ENCODE peak calls at places on chromosomes 5 and 9, in five cellular contexts. J, Y, G, F and P are unnamed samples.

GRCh38 chr5:93250431-93250830 is 330.6 kb downstream of the NR2F1-AS1 start:
- DNase-seq in J (peak), Y (no peak), G (no peak), F (no peak), P (no peak)

GRCh38 chr9:95516736-95517558 is at the start of gene PTCH1:
- DNase-seq in J (peak), Y (peak), G (peak), F (peak), P (no peak)

GRCh38 chr5:98365126-98365525 is 408.3 kb upstream of the RGMB start:
- DNase-seq in J (no peak), Y (no peak), G (peak), F (no peak), P (no peak)

GRCh38 chr5:54088081-54088480 is 222.3 kb downstream of the ARL15 start:
- DNase-seq in J (peak), Y (no peak), G (no peak), F (peak), P (no peak)

GRCh38 chr5:31366941-31367340 is 165.0 kb downstream of the DROSHA start:
- DNase-seq in J (no peak), Y (no peak), G (no peak), F (no peak), P (no peak)

GRCh38 chr5:14922456-14922855 is 50.9 kb upstream of the ANKH start:
- DNase-seq in J (no peak), Y (no peak), G (no peak), F (no peak), P (no peak)

GRCh38 chr5:173598686-173599085 is 17.8 kb downstream of the BOD1 start:
- DNase-seq in J (no peak), Y (no peak), G (no peak), F (no peak), P (no peak)

GRCh38 chr5:82176115-82176514 is 102.0 kb downstream of the RPS23 start:
- DNase-seq in J (no peak), Y (no peak), G (no peak), F (no peak), P (no peak)

GRCh38 chr5:81694726-81695125 is 56.2 kb downstream of the SSBP2 start:
- DNase-seq in J (no peak), Y (no peak), G (no peak), F (no peak), P (no peak)

GRCh38 chr9:96418920-96419690 is 935 bp upstream of the ZNF367 start:
- DNase-seq in J (peak), Y (peak), G (peak), F (peak), P (peak)

GRCh38 chr9:109307380-109308240 is 13.2 kb downstream of the EPB41L4B start:
- DNase-seq in J (no peak), Y (no peak), G (peak), F (no peak), P (no peak)

GRCh38 chr5:34991486-34992238 is 56.1 kb downstream of the AGXT2 start:
- DNase-seq in J (no peak), Y (no peak), G (no peak), F (no peak), P (no peak)

GRCh38 chr5:157172408-157172807 is 6.3 kb upstream of the GARIN3 start:
- DNase-seq in J (no peak), Y (no peak), G (no peak), F (no peak), P (no peak)

GRCh38 chr9:14616188-14616982 is 76.8 kb downstream of the ZDHHC21 start:
- DNase-seq in J (peak), Y (no peak), G (no peak), F (peak), P (no peak)

GRCh38 chr9:76687861-76688374 is 76.3 kb upstream of the PCA3 start:
- DNase-seq in J (peak), Y (no peak), G (peak), F (no peak), P (no peak)

GRCh38 chr5:55852503-55852902 is 1.3 kb downstream of the IL31RA start:
- DNase-seq in J (no peak), Y (no peak), G (no peak), F (no peak), P (no peak)

DNA sequence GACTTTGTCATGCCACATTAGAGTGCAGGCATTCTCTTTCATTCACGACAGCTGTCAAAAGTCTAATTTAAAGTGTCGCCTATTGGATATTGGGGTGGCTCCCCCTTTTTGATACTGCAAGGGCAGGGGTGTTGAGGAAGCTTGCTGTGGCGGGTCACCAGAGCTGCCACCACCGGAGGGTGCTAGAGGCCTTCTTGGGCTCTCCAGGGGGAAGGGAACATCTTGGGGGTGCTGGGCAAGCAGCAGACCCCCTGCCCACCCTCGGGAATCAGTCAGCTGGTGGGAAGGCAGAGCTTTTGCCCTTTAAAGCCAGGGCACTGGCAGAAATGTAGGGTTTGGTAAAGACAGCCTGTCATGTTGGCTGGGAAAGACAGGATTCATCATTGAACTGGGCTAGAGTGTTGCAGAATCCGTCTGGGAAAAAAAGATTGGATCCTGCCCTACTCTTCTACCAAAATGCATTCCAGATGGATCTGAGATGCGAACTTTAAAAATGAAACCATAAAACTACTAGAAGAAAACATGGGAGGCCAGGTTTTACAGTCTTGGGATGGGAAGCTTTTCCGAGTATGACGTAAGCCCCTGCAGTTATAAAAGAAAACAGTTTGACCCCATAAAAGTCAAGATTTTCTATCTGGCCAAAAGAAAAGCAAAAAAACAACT is 22.3 kb downstream of the COL5A1 start:
- DNase-seq in J (no peak), Y (peak), G (no peak), F (no peak), P (no peak)
- TF ChIP-seq POLR2AphosphoS5 in J (no peak), Y (no peak), G (no peak), F (no peak), P (no peak)

DNA sequence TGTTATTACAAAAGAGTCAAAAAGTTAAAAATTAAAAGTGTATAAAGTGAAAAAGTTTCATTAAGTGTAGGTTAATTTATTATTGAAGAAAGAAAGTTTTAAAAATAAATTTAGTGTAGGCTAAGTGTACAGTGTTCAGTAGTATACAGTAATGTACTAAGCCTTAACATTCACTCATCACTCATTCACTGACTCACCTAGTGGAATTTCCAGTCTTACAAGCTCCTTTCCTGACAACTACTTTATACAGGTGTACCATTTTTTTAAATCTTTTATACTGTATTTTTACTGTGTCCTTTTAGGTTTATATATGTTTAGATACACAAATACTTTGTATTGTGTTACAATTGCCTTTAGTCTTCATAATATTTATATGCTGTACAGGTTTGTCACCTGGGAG is 530.2 kb upstream of the FAM174A start:
- DNase-seq in J (no peak), Y (no peak), G (no peak), F (no peak), P (no peak)
- TF ChIP-seq POLR2AphosphoS5 in J (no peak), Y (no peak), G (no peak), F (no peak), P (no peak)

DNA sequence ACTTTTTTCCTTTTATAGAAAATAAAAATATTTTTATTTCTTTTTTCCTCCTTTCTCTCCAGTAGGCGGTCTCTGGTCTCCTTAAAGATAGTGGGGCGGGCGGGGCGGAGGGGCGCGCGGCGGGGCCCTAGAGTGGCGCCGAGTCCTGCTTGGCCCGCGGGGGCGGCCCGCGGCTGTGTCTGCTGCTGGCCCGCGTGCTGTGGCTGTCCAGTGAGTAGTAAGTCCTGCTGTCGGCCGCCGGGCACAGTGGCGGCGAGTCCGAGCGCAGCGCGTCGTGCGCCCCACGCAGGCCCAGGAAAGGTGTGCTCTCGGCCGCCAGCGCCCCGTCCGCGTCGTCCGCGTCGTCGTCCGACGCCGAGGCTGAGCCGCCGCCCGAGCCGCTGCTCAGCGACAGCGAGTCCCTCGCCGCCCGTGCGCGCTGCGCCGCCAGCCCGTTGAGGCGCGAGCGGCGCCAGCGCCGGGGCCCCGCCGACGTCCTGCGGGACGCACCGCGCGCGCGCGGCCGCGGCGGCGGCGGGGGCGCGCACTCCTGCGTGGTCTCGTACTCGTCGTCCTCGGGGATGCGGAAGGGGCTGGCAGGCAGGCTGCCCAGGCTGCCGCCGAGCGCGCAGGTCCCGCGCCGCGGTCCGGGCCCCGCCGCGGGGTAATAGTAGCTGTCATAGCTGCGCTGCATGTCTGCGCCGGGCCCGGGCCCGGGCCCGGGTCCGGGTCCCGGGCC is 52.3 kb downstream of the PSD2 start:
- DNase-seq in J (peak), Y (peak), G (peak), F (peak), P (peak)
- TF ChIP-seq POLR2AphosphoS5 in J (peak), Y (no peak), G (no peak), F (no peak), P (no peak)

GRCh38 chr5:77896338-77896737 is 120.2 kb upstream of the TBCA start:
- DNase-seq in J (no peak), Y (no peak), G (no peak), F (no peak), P (no peak)

GRCh38 chr5:77892061-77893010 is 116.2 kb upstream of the TBCA start:
- DNase-seq in J (no peak), Y (no peak), G (no peak), F (no peak), P (no peak)

GRCh38 chr5:77898385-77898784 is 122.2 kb upstream of the TBCA start:
- DNase-seq in J (no peak), Y (no peak), G (no peak), F (no peak), P (no peak)

DNA sequence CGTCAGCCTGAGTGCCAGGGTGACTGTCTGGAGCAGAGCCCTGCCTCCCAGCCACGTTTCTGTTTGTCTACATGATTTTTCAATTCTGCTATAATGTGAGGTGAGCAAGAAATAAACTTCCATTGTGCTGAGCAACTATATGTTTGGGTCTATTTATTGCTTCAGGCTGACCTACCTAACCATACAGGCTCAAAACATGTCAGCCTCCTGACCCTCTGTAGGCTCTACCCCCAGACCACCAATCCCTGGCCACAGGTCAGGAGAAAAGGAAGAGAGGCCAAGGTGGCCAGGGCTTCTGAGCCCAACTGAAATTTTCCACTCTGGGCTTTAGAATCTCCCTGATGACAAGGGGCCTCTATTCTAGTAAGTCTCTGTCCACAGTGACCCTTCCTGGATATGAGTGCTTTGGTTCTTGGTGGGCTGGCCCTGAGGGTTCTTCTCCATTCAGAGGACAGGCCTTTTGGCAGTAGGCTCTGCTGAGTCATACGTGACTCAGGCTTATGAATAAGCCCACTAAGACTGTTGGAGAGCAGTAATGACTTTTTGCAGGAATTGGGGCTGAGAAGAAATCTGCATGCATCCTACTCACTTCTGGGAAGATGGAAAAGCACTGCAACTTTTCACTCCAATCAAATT is 117.2 kb upstream of the TBCA start:
- DNase-seq in J (peak), Y (no peak), G (no peak), F (no peak), P (no peak)
- TF ChIP-seq POLR2AphosphoS5 in J (peak), Y (no peak), G (no peak), F (no peak), P (no peak)

GRCh38 chr5:168903082-168903481 is 323.9 kb upstream of the PANK3 start:
- DNase-seq in J (no peak), Y (no peak), G (no peak), F (no peak), P (no peak)
- TF ChIP-seq POLR2AphosphoS5 in J (no peak), Y (no peak), G (no peak), F (no peak), P (no peak)

GRCh38 chr9:34069831-34070230 is 21.1 kb upstream of the UBAP2 start:
- DNase-seq in J (no peak), Y (peak), G (no peak), F (no peak), P (no peak)

GRCh38 chr9:34070601-34071340 is 22.1 kb upstream of the UBAP2 start:
- DNase-seq in J (no peak), Y (no peak), G (no peak), F (no peak), P (peak)

GRCh38 chr9:34072410-34072809 is 23.7 kb upstream of the UBAP2 start:
- DNase-seq in J (no peak), Y (no peak), G (peak), F (peak), P (no peak)

GRCh38 chr9:34072868-34073590 is 24.3 kb upstream of the UBAP2 start:
- DNase-seq in J (no peak), Y (peak), G (peak), F (no peak), P (no peak)
- TF ChIP-seq POLR2AphosphoS5 in J (no peak), Y (no peak), G (no peak), F (no peak), P (no peak)